ENCODE peak calls at places on chromosomes 11 and 22, in seven cellular contexts. W is fibroblast of lung, V is suprapubic skin, F is body of pancreas, M is tibial artery, C is transverse colon, Y is IMR-90. Z is an unnamed sample. For H3K36me3 and H3K27me3, the result is how much of the 10 kb centered on the place peaks cover.

GRCh38 chr11:73577496-73577917 is 20.4 kb downstream of the FAM168A start:
- DNase-seq in W (peak), V (no peak), F (no peak), M (no peak), C (no peak), Y (peak), Z (no peak)

GRCh38 chr11:126415128-126415527 is 59.6 kb downstream of the ST3GAL4 start:
- DNase-seq in W (peak), V (peak), F (peak), M (peak), C (peak), Y (peak), Z (peak)

GRCh38 chr22:37242395-37242918 is 1.6 kb downstream of the RAC2 start:
- DNase-seq in W (no peak), V (peak), F (no peak), M (peak), C (peak), Y (peak), Z (peak)

GRCh38 chr22:36911887-36912661 is 1.4 kb upstream of the CSF2RB start:
- DNase-seq in W (no peak), V (no peak), F (no peak), M (no peak), C (no peak), Y (no peak), Z (no peak)

GRCh38 chr22:39664485-39665200 is 94.1 kb downstream of the CACNA1I start:
- DNase-seq in W (no peak), V (no peak), F (no peak), M (no peak), C (peak), Y (no peak), Z (no peak)

GRCh38 chr22:39243443-39244072 is 1.2 kb downstream of the PDGFB start:
- DNase-seq in W (no peak), V (no peak), F (peak), M (no peak), C (no peak), Y (no peak), Z (no peak)

GRCh38 chr11:114258696-114259095 is 37.5 kb upstream of the NNMT start:
- DNase-seq in W (no peak), V (no peak), F (no peak), M (no peak), C (no peak), Y (no peak), Z (peak)

GRCh38 chr11:60991457-60991856 is 20.0 kb downstream of the CD6 start:
- DNase-seq in W (no peak), V (no peak), F (no peak), M (no peak), C (no peak), Y (no peak), Z (no peak)

GRCh38 chr11:44605965-44606364 is 40.5 kb downstream of the CD82 start:
- DNase-seq in W (no peak), V (no peak), F (no peak), M (no peak), C (no peak), Y (no peak), Z (no peak)

GRCh38 chr11:74923125-74923524 is 25.8 kb downstream of the XRRA1 start:
- DNase-seq in W (no peak), V (no peak), F (no peak), M (no peak), C (no peak), Y (no peak), Z (no peak)

GRCh38 chr11:129106788-129107187 is 85.3 kb downstream of the ARHGAP32 start:
- DNase-seq in W (no peak), V (no peak), F (no peak), M (no peak), C (no peak), Y (no peak), Z (no peak)

DNA sequence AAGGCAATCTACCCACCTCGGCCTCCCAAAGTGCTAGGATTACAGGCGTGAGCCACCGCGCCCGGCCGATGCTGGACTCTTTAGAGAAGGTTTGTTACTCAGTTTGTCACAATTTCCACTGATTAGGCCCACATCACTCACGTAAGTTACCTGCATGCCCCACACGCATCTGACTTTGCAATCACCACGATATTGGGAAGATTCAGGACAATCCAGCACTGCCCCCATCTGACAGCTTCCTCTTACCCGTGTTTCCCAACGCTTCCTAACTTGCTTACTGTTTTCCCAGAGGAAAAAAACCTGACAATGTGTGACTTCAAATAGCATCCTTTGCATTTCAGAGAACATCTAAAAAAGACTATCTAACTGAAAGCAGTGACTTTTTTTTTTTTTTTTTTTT is 21.8 kb upstream of the EIF3M start:
- DNase-seq in W (no peak), V (no peak), F (no peak), M (no peak), C (no peak), Y (no peak), Z (no peak)
- TF ChIP-seq CTCF in W (no peak), V (no peak), F (no peak), M (no peak), C (no peak), Y (no peak), Z (no peak)

DNA sequence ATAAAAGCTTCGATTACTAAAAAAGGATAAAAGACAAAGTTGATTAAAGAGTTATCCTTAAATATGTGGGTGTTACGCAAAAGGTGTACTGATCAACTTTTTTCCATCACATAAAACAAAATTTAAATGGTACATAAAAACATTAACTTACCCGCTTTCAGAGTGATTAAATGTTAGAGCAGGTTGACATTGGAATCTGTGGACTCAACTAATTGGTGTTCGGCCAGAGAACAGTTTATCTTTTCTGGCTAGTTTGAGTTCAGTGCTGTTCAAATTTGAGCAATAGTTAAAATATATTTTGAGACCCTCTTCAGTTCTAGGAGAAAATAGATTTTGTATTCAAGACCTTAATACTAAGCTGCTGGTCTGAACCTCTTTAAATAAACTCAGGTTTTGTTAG is 56.1 kb downstream of the ATM start:
- DNase-seq in W (no peak), V (no peak), F (no peak), M (no peak), C (no peak), Y (no peak), Z (no peak)
- H3K36me3 ChIP-seq in W (under half), V (half or more), F (under half), M (half or more), C (under half), Y (under half), Z (half or more)

GRCh38 chr22:27475548-27475897 is 326.0 kb downstream of the MN1 start:
- DNase-seq in W (no peak), V (no peak), F (no peak), M (no peak), C (no peak), Y (no peak), Z (no peak)
- H3K27me3 ChIP-seq in W (under half), V (under half), F (under half), M (under half), C (under half), Y (under half), Z (under half)

GRCh38 chr22:19473578-19473977 is 5.4 kb downstream of the UFD1 start:
- DNase-seq in W (no peak), V (no peak), F (no peak), M (no peak), C (no peak), Y (no peak), Z (peak)
- TF ChIP-seq CTCF in W (peak), V (no peak), F (no peak), M (no peak), C (no peak), Y (no peak), Z (peak)